ENCODE peak calls at places on chromosomes 16 and 17, in six cellular contexts. F is testis, V is esophagus squamous epithelium, W is HFF-Myc, M is HCT116, D is astrocyte. S is an unnamed sample.

GRCh38 chr17:17981330-17981729 is 8.7 kb downstream of the DRC3 start:
- DNase-seq in F (no peak), V (no peak), W (no peak), M (no peak), D (no peak), S (no peak)

GRCh38 chr17:73720187-73720834 is 76.1 kb upstream of the SDK2 start:
- DNase-seq in F (no peak), V (no peak), W (no peak), M (no peak), D (no peak), S (no peak)

GRCh38 chr17:45320349-45320930 is 3.6 kb upstream of the MAP3K14 start:
- DNase-seq in F (no peak), V (no peak), W (no peak), M (no peak), D (peak; percentile 86), S (peak; percentile 65)

GRCh38 chr16:23434380-23434779 is 18.6 kb downstream of the COG7 start:
- DNase-seq in F (no peak), V (no peak), W (peak; percentile 47), M (peak; percentile 59), D (peak; percentile 41), S (peak; percentile 85)

GRCh38 chr16:3651461-3652372 is 2.8 kb upstream of the DNASE1 start:
- DNase-seq in F (no peak), V (no peak), W (no peak), M (no peak), D (no peak), S (no peak)

GRCh38 chr16:14004031-14004718 is 66.9 kb upstream of the MRTFB start:
- DNase-seq in F (no peak), V (no peak), W (no peak), M (no peak), D (no peak), S (no peak)

GRCh38 chr16:30972872-30973271 is 12.1 kb upstream of the HSD3B7 start:
- DNase-seq in F (no peak), V (no peak), W (no peak), M (no peak), D (no peak), S (peak; percentile 85)

GRCh38 chr17:36674278-36674650 is 72.9 kb downstream of the MRM1 start:
- DNase-seq in F (no peak), V (no peak), W (no peak), M (no peak), D (no peak), S (no peak)

GRCh38 chr16:82072313-82072712 is 37.3 kb downstream of the HSD17B2 start:
- DNase-seq in F (no peak), V (no peak), W (no peak), M (no peak), D (no peak), S (no peak)

GRCh38 chr16:26525856-26526255 is 540.9 kb upstream of the C16orf82 start:
- DNase-seq in F (no peak), V (no peak), W (no peak), M (no peak), D (no peak), S (no peak)

GRCh38 chr17:58527949-58528348 is 13.5 kb upstream of the MTMR4 start:
- DNase-seq in F (no peak), V (no peak), W (no peak), M (no peak), D (peak; percentile 77), S (peak; percentile 64)

GRCh38 chr16:86740817-86741799 is 162.8 kb downstream of the FOXL1 start:
- DNase-seq in F (no peak), V (no peak), W (peak; percentile 36), M (no peak), D (peak; percentile 91), S (peak; percentile 82)

GRCh38 chr16:82949016-82949415 is 322.2 kb downstream of the CDH13 start:
- DNase-seq in F (no peak), V (no peak), W (no peak), M (no peak), D (no peak), S (no peak)

GRCh38 chr17:8173871-8174322 is 2.3 kb downstream of the TMEM107 start:
- DNase-seq in F (no peak), V (no peak), W (no peak), M (no peak), D (no peak), S (no peak)

GRCh38 chr17:64496348-64496785 is 487 bp downstream of the POLG2 start:
- DNase-seq in F (no peak), V (no peak), W (no peak), M (no peak), D (no peak), S (peak; percentile 25)

GRCh38 chr17:58005031-58005727 is 1.9 kb downstream of the SRSF1 start:
- DNase-seq in F (no peak), V (no peak), W (no peak), M (no peak), D (no peak), S (no peak)

GRCh38 chr17:69551212-69552010 is 136.9 kb downstream of the MAP2K6 start:
- DNase-seq in F (no peak), V (no peak), W (no peak), M (no peak), D (peak; percentile 32), S (peak; percentile 38)

GRCh38 chr17:82390015-82390859 is 18.7 kb downstream of the UTS2R start:
- DNase-seq in F (no peak), V (no peak), W (no peak), M (no peak), D (no peak), S (no peak)

GRCh38 chr17:61724777-61725176 is 133.8 kb upstream of the NACA2 start:
- DNase-seq in F (no peak), V (no peak), W (no peak), M (no peak), D (no peak), S (no peak)

GRCh38 chr17:80738987-80739730 is 194.5 kb downstream of the RPTOR start:
- DNase-seq in F (no peak), V (no peak), W (no peak), M (no peak), D (no peak), S (peak; percentile 69)

GRCh38 chr17:80738406-80738805 is 193.8 kb downstream of the RPTOR start:
- DNase-seq in F (no peak), V (no peak), W (no peak), M (no peak), D (no peak), S (no peak)

GRCh38 chr17:80738020-80738380 is 193.4 kb downstream of the RPTOR start:
- DNase-seq in F (no peak), V (no peak), W (no peak), M (no peak), D (no peak), S (no peak)

GRCh38 chr17:80742091-80742490 is 197.5 kb downstream of the RPTOR start:
- DNase-seq in F (no peak), V (no peak), W (no peak), M (no peak), D (no peak), S (no peak)

GRCh38 chr17:80737106-80738019 is 192.7 kb downstream of the RPTOR start:
- DNase-seq in F (no peak), V (no peak), W (no peak), M (no peak), D (no peak), S (no peak)
- H3K4me3 ChIP-seq in F (no peak overlapping the region), V (no peak overlapping the region), W (no peak overlapping the region), M (no peak overlapping the region), D (no peak overlapping the region), S (no peak overlapping the region)

GRCh38 chr17:76354317-76354729 is 607 bp upstream of the PRPSAP1 start:
- DNase-seq in F (no peak), V (no peak), W (no peak), M (no peak), D (no peak), S (no peak)
- TF ChIP-seq CTCF in F (no peak), V (no peak), W (no peak), M (no peak), D (no peak), S (no peak)

GRCh38 chr16:4957720-4958509 is at the start of gene SEC14L5:
- DNase-seq in F (peak; percentile 99), V (peak; percentile 81), W (peak; percentile 90), M (peak; percentile 98), D (peak; percentile 84), S (peak; percentile 99)
- H3K4me3 ChIP-seq in F (peak within 1 kb of the TSS; percentile 59), V (peak within 1 kb of the TSS; percentile 51), W (peak within 1 kb of the TSS; percentile 48), M (peak within 1 kb of the TSS; percentile 59), D (peak within 1 kb of the TSS; percentile 75), S (peak within 1 kb of the TSS; percentile 65)

DNA sequence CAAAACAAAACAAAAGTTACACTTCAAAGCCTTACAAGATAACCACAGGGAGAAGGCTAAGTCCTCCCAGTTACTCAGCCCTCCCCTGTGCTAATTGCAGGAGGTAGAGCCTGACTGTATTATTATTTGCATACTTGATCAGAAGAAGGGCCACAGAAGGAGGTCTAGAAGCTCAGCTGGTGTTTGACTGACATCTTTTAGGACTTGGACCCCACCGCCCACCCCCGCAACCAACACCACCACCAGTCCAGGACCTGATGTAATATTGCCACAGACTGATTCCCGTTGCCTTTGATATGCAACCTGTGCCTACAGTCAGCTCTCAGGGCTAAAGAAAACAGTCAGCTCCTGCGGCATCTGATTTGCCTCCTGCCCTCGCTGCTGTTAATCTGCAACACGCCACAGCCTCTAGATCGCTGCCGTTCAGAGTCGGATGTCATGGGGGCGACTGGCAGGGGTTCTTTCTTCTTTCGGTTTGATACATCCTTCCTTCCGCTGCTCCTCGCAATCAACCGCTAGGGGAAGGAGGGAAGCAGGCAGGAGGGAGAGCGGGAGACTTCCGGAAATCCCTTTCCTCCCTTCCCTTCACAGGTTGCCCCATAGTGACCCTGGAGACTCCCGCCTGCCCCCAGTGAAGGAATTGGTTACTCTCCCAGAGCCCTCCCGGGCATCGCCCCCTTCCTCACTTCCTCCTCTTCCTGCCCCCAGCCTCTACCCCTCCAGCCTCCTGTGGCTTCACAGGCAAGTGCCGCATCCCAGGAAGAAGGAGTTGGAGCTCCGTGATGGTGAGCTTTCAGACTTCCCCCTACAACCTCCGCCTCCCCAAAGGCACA is 90.5 kb upstream of the SOX9 start:
- DNase-seq in F (peak; percentile 70), V (no peak), W (peak; percentile 15), M (no peak), D (peak; percentile 59), S (peak; percentile 60)
- TF ChIP-seq CTCF in F (no peak), V (peak; percentile 58), W (peak; percentile 47), M (no peak), D (peak; percentile 32), S (peak; percentile 73)

GRCh38 chr16:50694206-50694605 is 800 bp downstream of the NOD2 start:
- DNase-seq in F (no peak), V (no peak), W (no peak), M (no peak), D (no peak), S (no peak)

GRCh38 chr16:50695017-50696000 is 1.9 kb downstream of the NOD2 start:
- DNase-seq in F (peak; percentile 33), V (no peak), W (no peak), M (no peak), D (no peak), S (no peak)

GRCh38 chr16:50690177-50690576 is 3.2 kb upstream of the NOD2 start:
- DNase-seq in F (no peak), V (no peak), W (no peak), M (no peak), D (no peak), S (no peak)

GRCh38 chr16:50692999-50693781 is at the start of gene NOD2:
- DNase-seq in F (no peak), V (no peak), W (no peak), M (no peak), D (peak; percentile 10), S (no peak)

GRCh38 chr16:50692644-50692998 is 785 bp upstream of the NOD2 start:
- DNase-seq in F (no peak), V (no peak), W (no peak), M (no peak), D (no peak), S (no peak)
- H3K4me3 ChIP-seq in F (no peak overlapping the region), V (no peak overlapping the region), W (no peak overlapping the region), M (peak overlapping the region; percentile 76), D (no peak overlapping the region), S (no peak overlapping the region)